ENCODE peak calls at places on chromosomes 5 and 9, in eight cellular contexts. Q is heart right ventricle; H is GM23248; K is neuronal stem cell; Y is IMR-90; L is adrenal gland; I is CD4-positive, CD25-positive, alpha-beta regulatory T cell; V is uterus. O is an unnamed sample. For H3K4me1, the result is how much of the 10 kb centered on the place peaks cover.

GRCh38 chr9:132128191-132128590 is 33.7 kb upstream of the NTNG2 start:
- DNase-seq in Q (no peak), H (no peak), K (no peak), Y (no peak), L (no peak), I (no peak), V (no peak), O (no peak)

GRCh38 chr9:111481885-111482636 is 2.1 kb downstream of the ECPAS start:
- DNase-seq in Q (no peak), H (peak), K (peak), Y (peak), L (no peak), I (no peak), V (no peak), O (peak)

GRCh38 chr5:175711472-175712312 is 53.8 kb downstream of the HRH2 start:
- DNase-seq in Q (no peak), H (no peak), K (no peak), Y (no peak), L (no peak), I (no peak), V (no peak), O (no peak)

GRCh38 chr9:24698864-24699518 is 153.3 kb upstream of the IZUMO3 start:
- DNase-seq in Q (no peak), H (no peak), K (no peak), Y (no peak), L (no peak), I (no peak), V (no peak), O (no peak)

GRCh38 chr5:59126665-59127354 is 543.9 kb downstream of the RAB3C start:
- DNase-seq in Q (no peak), H (peak), K (no peak), Y (peak), L (no peak), I (no peak), V (peak), O (peak)

GRCh38 chr5:35202319-35203111 is 27.8 kb downstream of the PRLR start:
- DNase-seq in Q (no peak), H (peak), K (peak), Y (peak), L (no peak), I (peak), V (no peak), O (peak)

GRCh38 chr9:113352411-113352810 is 3.1 kb downstream of the BSPRY start:
- DNase-seq in Q (no peak), H (peak), K (no peak), Y (no peak), L (no peak), I (no peak), V (no peak), O (no peak)

GRCh38 chr5:61926911-61927310 is 379.1 kb upstream of the KIF2A start:
- DNase-seq in Q (no peak), H (no peak), K (no peak), Y (no peak), L (no peak), I (no peak), V (no peak), O (no peak)

GRCh38 chr5:139836469-139837208 is 41.0 kb downstream of the PSD2 start:
- DNase-seq in Q (no peak), H (no peak), K (no peak), Y (no peak), L (no peak), I (no peak), V (no peak), O (no peak)

GRCh38 chr9:77802512-77803293 is 154.6 kb upstream of the GNA14 start:
- DNase-seq in Q (no peak), H (no peak), K (no peak), Y (no peak), L (no peak), I (no peak), V (no peak), O (no peak)

GRCh38 chr9:32551491-32552049 is 557 bp upstream of the SMIM27 start:
- DNase-seq in Q (no peak), H (peak), K (peak), Y (peak), L (peak), I (peak), V (peak), O (peak)

GRCh38 chr5:145072880-145073279 is 762.3 kb downstream of the PRELID2 start:
- DNase-seq in Q (no peak), H (no peak), K (peak), Y (no peak), L (no peak), I (no peak), V (no peak), O (no peak)

GRCh38 chr5:78547171-78547570 is 101.4 kb downstream of the LHFPL2 start:
- DNase-seq in Q (no peak), H (peak), K (no peak), Y (peak), L (no peak), I (no peak), V (no peak), O (no peak)

GRCh38 chr5:140801494-140801841 is 611 bp downstream of the PCDHA3 start:
- DNase-seq in Q (no peak), H (peak), K (no peak), Y (no peak), L (no peak), I (no peak), V (no peak), O (no peak)

GRCh38 chr5:74418709-74419108 is 221.8 kb downstream of the ENC1 start:
- DNase-seq in Q (no peak), H (no peak), K (no peak), Y (no peak), L (no peak), I (no peak), V (no peak), O (no peak)

GRCh38 chr5:15555176-15555575 is 55.2 kb downstream of the FBXL7 start:
- DNase-seq in Q (no peak), H (no peak), K (no peak), Y (no peak), L (no peak), I (no peak), V (no peak), O (peak)

GRCh38 chr9:22030101-22030598 is 21.0 kb upstream of the CDKN2B start:
- DNase-seq in Q (no peak), H (peak), K (no peak), Y (peak), L (no peak), I (peak), V (no peak), O (no peak)

GRCh38 chr5:65172486-65173129 is 309.1 kb downstream of the ADAMTS6 start:
- DNase-seq in Q (no peak), H (peak), K (no peak), Y (peak), L (no peak), I (peak), V (no peak), O (no peak)

GRCh38 chr9:91131433-91131839 is 230.3 kb downstream of the AUH start:
- DNase-seq in Q (no peak), H (peak), K (no peak), Y (peak), L (peak), I (peak), V (peak), O (no peak)

GRCh38 chr9:84070590-84070989 is 90.0 kb downstream of the RMI1 start:
- DNase-seq in Q (no peak), H (no peak), K (no peak), Y (no peak), L (no peak), I (no peak), V (no peak), O (no peak)

GRCh38 chr9:84079994-84080393 is 99.4 kb downstream of the RMI1 start:
- DNase-seq in Q (no peak), H (no peak), K (no peak), Y (no peak), L (no peak), I (no peak), V (no peak), O (no peak)

GRCh38 chr9:84075004-84075403 is 94.4 kb downstream of the RMI1 start:
- DNase-seq in Q (no peak), H (no peak), K (no peak), Y (no peak), L (no peak), I (no peak), V (no peak), O (no peak)

GRCh38 chr9:84072621-84073180 is 92.1 kb downstream of the RMI1 start:
- DNase-seq in Q (no peak), H (no peak), K (no peak), Y (no peak), L (no peak), I (no peak), V (no peak), O (peak)

GRCh38 chr9:84076359-84076758 is 95.8 kb downstream of the RMI1 start:
- DNase-seq in Q (no peak), H (no peak), K (no peak), Y (no peak), L (no peak), I (no peak), V (no peak), O (no peak)
- H3K4me1 ChIP-seq in Q (under half), H (under half), K (under half), Y (under half), L (under half), I (under half), V (under half), O (under half)

GRCh38 chr5:150513375-150514309 is 5.7 kb downstream of the NDST1 start:
- DNase-seq in Q (no peak), H (peak), K (no peak), Y (no peak), L (no peak), I (no peak), V (no peak), O (no peak)

GRCh38 chr5:150509992-150510391 is 2.1 kb downstream of the NDST1 start:
- DNase-seq in Q (no peak), H (no peak), K (no peak), Y (no peak), L (no peak), I (no peak), V (no peak), O (no peak)

GRCh38 chr5:150511641-150512367 is 3.9 kb downstream of the NDST1 start:
- DNase-seq in Q (no peak), H (peak), K (no peak), Y (peak), L (no peak), I (no peak), V (peak), O (peak)

GRCh38 chr5:150510460-150511263 is 2.7 kb downstream of the NDST1 start:
- DNase-seq in Q (no peak), H (peak), K (no peak), Y (no peak), L (no peak), I (no peak), V (no peak), O (no peak)

DNA sequence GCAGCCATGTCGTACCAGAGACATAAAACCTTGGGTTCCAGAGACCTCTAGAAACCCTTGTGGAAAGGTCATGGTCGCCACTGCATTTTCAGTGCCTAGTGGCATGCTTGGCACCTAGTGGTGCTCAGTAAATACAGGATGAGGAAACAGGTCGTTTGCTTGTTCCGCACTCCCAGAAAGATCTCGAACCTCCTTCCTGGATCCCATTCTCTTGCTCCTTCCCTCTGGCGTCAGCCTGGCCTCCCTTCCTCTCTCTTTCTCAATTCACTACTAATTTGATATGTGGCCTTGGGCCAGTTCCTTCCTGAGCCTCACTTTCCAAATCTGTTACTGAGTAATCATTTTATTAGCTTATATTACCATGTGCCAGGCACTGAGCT is 4.4 kb downstream of the NDST1 start:
- DNase-seq in Q (no peak), H (peak), K (no peak), Y (no peak), L (no peak), I (no peak), V (peak), O (no peak)
- H3K4me1 ChIP-seq in Q (half or more), H (half or more), K (under half), Y (half or more), L (half or more), I (under half), V (under half), O (half or more)

GRCh38 chr5:143435207-143435657 is 31.7 kb upstream of the NR3C1 start:
- DNase-seq in Q (no peak), H (no peak), K (no peak), Y (peak), L (no peak), I (peak), V (no peak), O (no peak)
- H3K4me1 ChIP-seq in Q (under half), H (under half), K (under half), Y (under half), L (under half), I (under half), V (under half), O (under half)

DNA sequence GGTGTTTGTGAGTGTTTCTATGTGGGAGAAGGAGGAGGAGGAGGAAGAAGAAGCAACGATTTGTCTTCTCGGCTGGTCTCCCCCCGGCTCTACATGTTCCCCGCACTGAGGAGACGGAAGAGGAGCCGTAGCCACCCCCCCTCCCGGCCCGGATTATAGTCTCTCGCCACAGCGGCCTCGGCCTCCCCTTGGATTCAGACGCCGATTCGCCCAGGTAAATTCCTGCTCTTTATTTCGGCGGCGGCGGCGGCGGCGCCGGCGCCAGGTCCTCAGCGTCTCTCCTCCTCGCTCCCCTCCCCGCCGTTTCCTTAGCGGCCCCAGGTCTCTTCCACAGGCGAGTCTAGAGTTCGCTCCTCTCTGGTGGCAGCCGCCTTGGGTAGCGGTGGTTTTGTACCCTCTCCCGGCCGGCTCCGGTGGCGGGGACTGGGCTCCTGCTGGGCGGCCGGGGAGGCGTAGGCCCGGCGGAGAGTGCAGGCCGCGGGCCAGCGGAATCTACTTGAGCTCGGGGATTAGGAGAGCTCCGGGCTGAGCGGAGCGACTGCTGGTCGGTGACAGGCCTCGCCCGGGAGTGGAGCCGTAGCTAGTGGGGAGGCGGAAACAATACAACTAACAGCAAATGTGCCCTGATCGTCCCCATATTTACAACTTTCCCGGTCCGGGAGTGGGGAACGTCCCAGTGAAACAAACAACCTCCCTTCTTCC is 547 bp downstream of the NIPBL start:
- DNase-seq in Q (peak), H (peak), K (peak), Y (peak), L (peak), I (peak), V (peak), O (peak)
- H3K4me1 ChIP-seq in Q (half or more), H (half or more), K (under half), Y (under half), L (under half), I (half or more), V (under half), O (under half)

DNA sequence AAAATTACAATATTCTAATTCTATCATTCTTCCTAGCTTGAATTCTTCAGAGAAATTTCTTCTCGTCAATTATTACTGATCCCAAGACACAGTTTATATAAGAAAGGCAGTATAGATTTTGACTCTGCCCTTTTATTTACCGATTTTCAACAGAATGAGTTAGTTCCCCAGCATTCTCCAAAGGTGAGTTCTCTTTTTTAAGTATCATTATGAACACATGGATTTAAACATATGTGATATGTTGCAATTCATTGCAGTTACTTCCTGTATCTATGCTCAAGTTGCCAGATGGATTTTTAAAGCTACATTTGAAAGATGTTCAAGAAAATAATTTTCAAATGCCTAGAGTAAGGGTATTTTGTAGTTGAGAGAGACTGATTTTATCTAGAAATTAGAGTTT is 8.5 kb downstream of the WDR41 start:
- DNase-seq in Q (no peak), H (no peak), K (no peak), Y (no peak), L (no peak), I (no peak), V (no peak), O (no peak)
- H3K4me1 ChIP-seq in Q (under half), H (under half), K (under half), Y (under half), L (under half), I (under half), V (under half), O (under half)

GRCh38 chr9:126621056-126621918 is 7.6 kb downstream of the LMX1B start:
- DNase-seq in Q (no peak), H (no peak), K (no peak), Y (no peak), L (no peak), I (no peak), V (no peak), O (no peak)
- H3K4me1 ChIP-seq in Q (under half), H (under half), K (under half), Y (under half), L (under half), I (under half), V (under half), O (under half)